ENCODE peak calls at places on chromosomes 1 and 21, in nine cellular contexts. T is activated CD4-positive, CD25-positive, alpha-beta regulatory T cell; P is 8988T; Z is stomach; R is Caco-2; Q is pancreas; G is omental fat pad; X is cardiac muscle cell; E is A172. U is an unnamed sample.

GRCh38 chr1:58989845-58990244 is 206.0 kb upstream of the JUN start:
- DNase-seq in T (no peak), P (no peak), Z (no peak), R (no peak), Q (no peak), G (no peak), X (no peak), E (no peak), U (no peak)

GRCh38 chr21:27225142-27225541 is 258.3 kb upstream of the ADAMTS5 start:
- DNase-seq in T (no peak), P (no peak), Z (no peak), R (no peak), Q (no peak), G (no peak), X (no peak), E (no peak), U (no peak)

GRCh38 chr21:31671931-31672330 is 12.4 kb downstream of the SOD1 start:
- DNase-seq in T (no peak), P (no peak), Z (no peak), R (no peak), Q (no peak), G (no peak), X (no peak), E (no peak), U (no peak)

GRCh38 chr1:46183926-46184557 is 7.8 kb upstream of the P3R3URF start:
- DNase-seq in T (no peak), P (no peak), Z (no peak), R (no peak), Q (no peak), G (no peak), X (no peak), E (peak; percentile 40), U (no peak)

GRCh38 chr1:182196897-182197546 is 135.5 kb upstream of the ZNF648 start:
- DNase-seq in T (no peak), P (no peak), Z (no peak), R (no peak), Q (no peak), G (no peak), X (no peak), E (no peak), U (no peak)

GRCh38 chr21:44988607-44989537 is 49.0 kb downstream of the SLX9 start:
- DNase-seq in T (no peak), P (no peak), Z (no peak), R (no peak), Q (no peak), G (no peak), X (no peak), E (no peak), U (no peak)

GRCh38 chr1:91725961-91726704 is 159.8 kb downstream of the TGFBR3 start:
- DNase-seq in T (no peak), P (no peak), Z (no peak), R (no peak), Q (no peak), G (no peak), X (peak; percentile 78), E (no peak), U (peak; percentile 18)

GRCh38 chr1:16215882-16216753 is 3.7 kb upstream of the ARHGEF19 start:
- DNase-seq in T (peak; percentile 20), P (no peak), Z (peak; percentile 88), R (peak; percentile 71), Q (peak; percentile 80), G (peak; percentile 80), X (peak; percentile 94), E (no peak), U (no peak)

GRCh38 chr1:206979379-206980043 is 9.3 kb upstream of the FCAMR start:
- DNase-seq in T (no peak), P (no peak), Z (no peak), R (peak; percentile 50), Q (no peak), G (no peak), X (peak; percentile 54), E (peak; percentile 23), U (peak; percentile 26)

GRCh38 chr1:117682372-117682771 is 76.5 kb downstream of the TENT5C start:
- DNase-seq in T (no peak), P (no peak), Z (no peak), R (no peak), Q (no peak), G (no peak), X (no peak), E (no peak), U (no peak)

GRCh38 chr1:47853059-47853458 is 144.1 kb downstream of the TRABD2B start:
- DNase-seq in T (no peak), P (no peak), Z (no peak), R (no peak), Q (no peak), G (no peak), X (no peak), E (no peak), U (no peak)

GRCh38 chr21:45556645-45557601 is 14.7 kb upstream of the SLC19A1 start:
- DNase-seq in T (no peak), P (no peak), Z (no peak), R (no peak), Q (no peak), G (no peak), X (no peak), E (no peak), U (no peak)

GRCh38 chr1:236259043-236259442 is 22.7 kb downstream of the ERO1B start:
- DNase-seq in T (no peak), P (no peak), Z (no peak), R (no peak), Q (no peak), G (no peak), X (no peak), E (no peak), U (no peak)

GRCh38 chr21:41536076-41536826 is 28.3 kb upstream of the TMPRSS2 start:
- DNase-seq in T (no peak), P (no peak), Z (peak; percentile 85), R (peak; percentile 71), Q (peak; percentile 35), G (no peak), X (no peak), E (no peak), U (no peak)

GRCh38 chr1:6859415-6860343 is 74.4 kb downstream of the CAMTA1 start:
- DNase-seq in T (no peak), P (peak; percentile 15), Z (no peak), R (no peak), Q (no peak), G (no peak), X (peak; percentile 95), E (peak; percentile 81), U (peak; percentile 69)

GRCh38 chr1:205216588-205216987 is 5.1 kb upstream of the DSTYK start:
- DNase-seq in T (no peak), P (no peak), Z (no peak), R (no peak), Q (no peak), G (no peak), X (no peak), E (no peak), U (no peak)

GRCh38 chr21:35154788-35155187 is 105.7 kb upstream of the RUNX1 start:
- DNase-seq in T (no peak), P (no peak), Z (no peak), R (no peak), Q (no peak), G (no peak), X (no peak), E (no peak), U (no peak)

GRCh38 chr1:24925082-24925779 is 4.8 kb downstream of the RUNX3 start:
- DNase-seq in T (peak; percentile 81), P (no peak), Z (no peak), R (no peak), Q (no peak), G (no peak), X (no peak), E (no peak), U (no peak)

GRCh38 chr1:208207388-208208131 is 36.6 kb downstream of the PLXNA2 start:
- DNase-seq in T (no peak), P (no peak), Z (peak; percentile 90), R (no peak), Q (peak; percentile 71), G (no peak), X (peak; percentile 98), E (peak; percentile 97), U (peak; percentile 70)

GRCh38 chr1:245871881-245872280 is 635.2 kb downstream of the SMYD3 start:
- DNase-seq in T (no peak), P (no peak), Z (no peak), R (no peak), Q (no peak), G (no peak), X (peak; percentile 79), E (no peak), U (no peak)

GRCh38 chr1:32813941-32814739 is 3.0 kb downstream of the YARS1 start:
- DNase-seq in T (no peak), P (no peak), Z (no peak), R (no peak), Q (no peak), G (no peak), X (peak; percentile 52), E (no peak), U (peak; percentile 17)

GRCh38 chr1:155124503-155125463 is 2.9 kb upstream of the EFNA1 start:
- DNase-seq in T (no peak), P (peak; percentile 63), Z (peak; percentile 68), R (peak; percentile 56), Q (no peak), G (no peak), X (peak; percentile 50), E (peak; percentile 45), U (no peak)

GRCh38 chr1:100240013-100240412 is 9.6 kb downstream of the DBT start:
- DNase-seq in T (no peak), P (no peak), Z (no peak), R (no peak), Q (no peak), G (no peak), X (no peak), E (no peak), U (no peak)

GRCh38 chr1:210347112-210347511 is 18.4 kb downstream of the HHAT start:
- DNase-seq in T (no peak), P (no peak), Z (no peak), R (no peak), Q (no peak), G (no peak), X (no peak), E (no peak), U (peak; percentile 43)

GRCh38 chr1:234912541-234913312 is 215.9 kb downstream of the TOMM20 start:
- DNase-seq in T (no peak), P (no peak), Z (peak; percentile 21), R (peak; percentile 31), Q (no peak), G (no peak), X (no peak), E (no peak), U (no peak)

GRCh38 chr1:16204634-16205332 is 7.7 kb downstream of the ARHGEF19 start:
- DNase-seq in T (no peak), P (no peak), Z (peak; percentile 50), R (peak; percentile 70), Q (no peak), G (no peak), X (no peak), E (no peak), U (no peak)

GRCh38 chr1:206864939-206865671 is at the start of gene IL20:
- DNase-seq in T (peak; percentile 82), P (peak; percentile 13), Z (peak; percentile 96), R (peak; percentile 73), Q (peak; percentile 88), G (peak; percentile 93), X (peak; percentile 92), E (peak; percentile 76), U (peak; percentile 74)

GRCh38 chr1:162020145-162020544 is 3.5 kb downstream of the OLFML2B start:
- DNase-seq in T (no peak), P (no peak), Z (no peak), R (no peak), Q (no peak), G (no peak), X (no peak), E (no peak), U (no peak)

GRCh38 chr1:212498243-212498642 is 65.5 kb downstream of the NENF start:
- DNase-seq in T (no peak), P (no peak), Z (no peak), R (no peak), Q (no peak), G (no peak), X (peak; percentile 93), E (peak; percentile 87), U (peak; percentile 69)

GRCh38 chr1:40595623-40596022 is 64.2 kb downstream of the ZNF684 start:
- DNase-seq in T (no peak), P (no peak), Z (no peak), R (no peak), Q (no peak), G (no peak), X (no peak), E (no peak), U (no peak)

GRCh38 chr1:91349524-91349923 is 55.1 kb downstream of the HFM1 start:
- DNase-seq in T (no peak), P (no peak), Z (no peak), R (peak; percentile 0), Q (no peak), G (no peak), X (peak; percentile 2), E (no peak), U (no peak)

U was measured in H4.